ENCODE peak calls at places on chromosome 22, in eight cellular contexts. I is adrenal gland; Y is ovary; W is neural progenitor cell; K is vagina; V is CD8-positive, alpha-beta T cell; P is effector memory CD4-positive, alpha-beta T cell; H is MM.1S. B is an unnamed sample. For H3K36me3, the result is how much of the 10 kb centered on the place peaks cover.

GRCh38 chr22:36334838-36335603 is 52.7 kb downstream of the MYH9 start:
- DNase-seq in I (peak), W (peak), H (no peak), V (no peak), P (no peak), Y (no peak), K (no peak), B (no peak)

GRCh38 chr22:46563381-46564083 is 26.1 kb upstream of the CELSR1 start:
- DNase-seq in K (no peak), P (peak), V (peak), I (peak), Y (peak), W (peak), H (peak), B (peak)

GRCh38 chr22:45314789-45315188 is 5.1 kb downstream of the FAM118A start:
- DNase-seq in Y (no peak), P (no peak), K (no peak), V (no peak), I (no peak), W (no peak), H (no peak), B (no peak)

GRCh38 chr22:29916007-29916544 is 33.1 kb downstream of the MTMR3 start:
- DNase-seq in K (no peak), I (no peak), H (no peak), Y (no peak), W (no peak), P (no peak), V (no peak), B (no peak)

GRCh38 chr22:37675930-37676571 is 615 bp downstream of the LGALS1 start:
- DNase-seq in Y (peak), P (no peak), V (no peak), K (no peak), W (no peak), I (peak), H (no peak), B (no peak)

GRCh38 chr22:36193171-36193570 is 8.4 kb downstream of the APOL4 start:
- DNase-seq in K (no peak), Y (no peak), P (no peak), V (no peak), H (no peak), W (no peak), I (no peak), B (no peak)

GRCh38 chr22:46737976-46738641 is at the start of gene CERK:
- DNase-seq in P (peak), H (peak), Y (peak), K (no peak), I (peak), W (peak), V (peak), B (peak)

GRCh38 chr22:46323126-46323525 is 12.4 kb upstream of the TRMU start:
- DNase-seq in V (no peak), W (no peak), P (no peak), H (no peak), K (no peak), I (no peak), Y (no peak), B (no peak)

DNA sequence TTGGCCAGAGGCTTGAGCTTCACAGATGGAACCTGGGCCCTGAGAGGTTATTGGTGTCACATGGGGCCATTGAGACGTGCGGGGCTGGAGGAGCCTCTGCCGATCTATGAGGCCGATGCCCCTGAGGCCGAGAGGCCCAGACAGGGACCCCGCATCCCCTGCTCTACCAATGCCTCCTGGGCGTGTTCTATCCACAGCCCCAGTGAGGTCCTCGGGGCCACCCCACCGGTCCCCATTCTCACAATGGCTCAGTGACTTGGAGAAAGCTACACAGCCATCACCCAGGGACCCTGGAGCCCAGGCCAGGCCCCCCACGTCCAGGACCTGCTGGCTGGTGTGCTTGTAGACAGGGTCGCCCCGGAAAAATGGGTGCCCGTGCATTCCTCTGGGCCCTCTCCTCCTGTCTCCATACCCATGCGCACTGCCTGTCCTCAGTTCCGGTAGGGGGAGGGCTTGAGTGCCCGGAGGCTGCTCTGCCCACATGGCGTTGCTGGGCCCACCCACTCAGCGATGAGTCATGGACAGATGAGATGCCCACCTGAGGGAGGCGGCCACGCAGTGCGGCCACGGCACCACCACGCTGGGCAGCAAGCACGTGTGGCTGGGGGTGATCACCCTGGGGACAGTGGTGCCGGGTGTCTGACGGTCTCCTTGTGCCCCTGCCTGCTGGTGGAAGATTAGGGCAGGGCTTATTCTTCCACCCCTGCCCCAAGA is 1224.7 kb downstream of the BRD1 start:
- DNase-seq in H (no peak), I (no peak), P (no peak), V (no peak), Y (no peak), W (no peak), K (no peak), B (no peak)
- H3K36me3 ChIP-seq in H (under half), I (under half), P (under half), V (under half), Y (under half), W (under half), K (under half), B (under half)

GRCh38 chr22:24323233-24323632 is 52.6 kb downstream of the SPECC1L start:
- DNase-seq in Y (no peak), K (no peak), H (no peak), V (no peak), P (no peak), W (no peak), I (no peak), B (no peak)

GRCh38 chr22:24315367-24315781 is 44.7 kb downstream of the SPECC1L start:
- DNase-seq in H (no peak), I (no peak), Y (no peak), V (no peak), K (no peak), W (no peak), P (no peak), B (no peak)

GRCh38 chr22:24322522-24322921 is 51.9 kb downstream of the SPECC1L start:
- DNase-seq in Y (no peak), P (no peak), V (no peak), H (no peak), K (no peak), I (no peak), W (no peak), B (no peak)

GRCh38 chr22:24321999-24322398 is 51.4 kb downstream of the SPECC1L start:
- DNase-seq in Y (no peak), W (no peak), K (no peak), P (no peak), I (no peak), V (no peak), H (no peak), B (no peak)

GRCh38 chr22:24319451-24319850 is 48.8 kb downstream of the SPECC1L start:
- DNase-seq in K (no peak), P (no peak), I (no peak), Y (no peak), H (no peak), W (no peak), V (no peak), B (no peak)
- H3K36me3 ChIP-seq in K (under half), P (under half), I (under half), Y (under half), H (under half), W (under half), V (under half), B (under half)

GRCh38 chr22:27377501-27377900 is 424.1 kb downstream of the MN1 start:
- DNase-seq in H (no peak), Y (no peak), K (no peak), I (no peak), W (no peak), V (no peak), P (no peak), B (no peak)
- H3K36me3 ChIP-seq in H (under half), Y (under half), K (under half), I (under half), W (under half), V (under half), P (under half), B (under half)

GRCh38 chr22:48451891-48452290 is 1375.8 kb downstream of the BRD1 start:
- DNase-seq in W (no peak), Y (no peak), K (no peak), P (no peak), H (no peak), V (no peak), I (no peak), B (no peak)
- H3K36me3 ChIP-seq in W (under half), Y (under half), K (under half), P (under half), H (under half), V (under half), I (under half), B (under half)

GRCh38 chr22:28711820-28712777 is 29.5 kb downstream of the CHEK2 start:
- DNase-seq in P (no peak), K (no peak), W (no peak), I (peak), Y (no peak), V (no peak), H (no peak), B (no peak)

GRCh38 chr22:28714043-28714442 is 27.6 kb downstream of the CHEK2 start:
- DNase-seq in V (no peak), W (no peak), K (no peak), H (no peak), I (no peak), Y (no peak), P (no peak), B (no peak)

GRCh38 chr22:28711341-28711740 is 30.3 kb downstream of the CHEK2 start:
- DNase-seq in P (no peak), W (no peak), H (no peak), Y (no peak), I (no peak), K (no peak), V (no peak), B (no peak)

GRCh38 chr22:28718044-28718443 is 23.6 kb downstream of the CHEK2 start:
- DNase-seq in I (no peak), H (no peak), Y (no peak), V (no peak), P (no peak), K (no peak), W (no peak), B (no peak)

DNA sequence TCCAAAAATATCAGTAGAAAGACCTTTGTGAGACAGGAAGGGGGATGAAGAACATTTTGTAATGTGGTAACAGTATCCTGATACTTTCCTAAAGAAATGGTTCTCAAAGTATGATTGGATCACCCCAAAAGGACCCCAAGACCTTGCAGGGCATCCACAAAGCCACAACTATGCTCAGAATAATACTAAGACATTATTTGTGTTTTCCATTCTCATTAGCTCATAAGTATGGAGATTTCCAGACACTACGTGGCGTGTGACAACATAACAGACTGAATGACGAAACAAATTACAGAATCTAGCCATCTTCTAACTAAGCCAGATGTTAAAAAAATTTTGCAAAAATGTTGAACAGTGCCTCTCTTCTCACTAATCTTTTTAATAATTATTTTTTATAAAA is 24.9 kb downstream of the CHEK2 start:
- DNase-seq in H (no peak), Y (no peak), K (no peak), I (no peak), V (no peak), W (no peak), P (no peak), B (no peak)
- H3K36me3 ChIP-seq in H (under half), Y (under half), K (under half), I (under half), V (under half), W (under half), P (under half), B (under half)